ENCODE peak calls at places on chromosomes 13 and 19, in seven cellular contexts. N is PC-3, G is cardiac muscle cell, R is hepatocyte, P is astrocyte, F is dorsolateral prefrontal cortex, S is psoas muscle. A is an unnamed sample.

GRCh38 chr19:246551-246950 is 44.7 kb downstream of the PLPP2 start:
- DNase-seq in N (no peak), G (no peak), R (peak), P (no peak), F (peak), S (no peak), A (no peak)

GRCh38 chr19:6424190-6424938 is at the start of gene KHSRP:
- DNase-seq in N (no peak), G (no peak), R (peak), P (no peak), F (no peak), S (peak), A (no peak)

GRCh38 chr13:60016229-60016628 is 147.5 kb downstream of the DIAPH3 start:
- DNase-seq in N (no peak), G (no peak), R (no peak), P (no peak), F (no peak), S (no peak), A (no peak)

GRCh38 chr13:31236211-31236786 is 36.5 kb downstream of the B3GLCT start:
- DNase-seq in N (peak), G (peak), R (peak), P (peak), F (no peak), S (no peak), A (no peak)

GRCh38 chr13:39406688-39407087 is 196.3 kb downstream of the LHFPL6 start:
- DNase-seq in N (peak), G (no peak), R (no peak), P (no peak), F (no peak), S (no peak), A (no peak)

GRCh38 chr19:45729774-45730388 is 815 bp downstream of the FBXO46 start:
- DNase-seq in N (no peak), G (no peak), R (peak), P (no peak), F (no peak), S (no peak), A (no peak)

GRCh38 chr19:12648088-12648487 is 18.5 kb downstream of the MAN2B1 start:
- DNase-seq in N (no peak), G (no peak), R (no peak), P (no peak), F (no peak), S (no peak), A (no peak)

GRCh38 chr13:111572956-111573355 is 252.5 kb downstream of the TEX29 start:
- DNase-seq in N (no peak), G (no peak), R (no peak), P (no peak), F (no peak), S (no peak), A (no peak)

GRCh38 chr13:96089749-96090239 is at the start of gene HS6ST3:
- DNase-seq in N (peak), G (peak), R (no peak), P (no peak), F (peak), S (peak), A (no peak)

GRCh38 chr13:60347174-60347573 is 49.8 kb upstream of the TDRD3 start:
- DNase-seq in N (no peak), G (no peak), R (no peak), P (no peak), F (no peak), S (no peak), A (no peak)

GRCh38 chr13:112911285-112911701 is 57.7 kb upstream of the MCF2L start:
- DNase-seq in N (no peak), G (no peak), R (no peak), P (no peak), F (no peak), S (no peak), A (no peak)

GRCh38 chr13:71871844-71872243 is 4.8 kb upstream of the DACH1 start:
- DNase-seq in N (no peak), G (no peak), R (no peak), P (no peak), F (no peak), S (no peak), A (no peak)

GRCh38 chr19:39813264-39813998 is 20.5 kb downstream of the DYRK1B start:
- DNase-seq in N (no peak), G (no peak), R (no peak), P (no peak), F (no peak), S (no peak), A (no peak)

GRCh38 chr19:30664358-30665058 is 292.3 kb downstream of the ZNF536 start:
- DNase-seq in N (peak), G (peak), R (peak), P (no peak), F (no peak), S (peak), A (peak)

GRCh38 chr19:43779820-43780219 is 953 bp downstream of the KCNN4 start:
- DNase-seq in N (peak), G (no peak), R (peak), P (no peak), F (no peak), S (no peak), A (no peak)

DNA sequence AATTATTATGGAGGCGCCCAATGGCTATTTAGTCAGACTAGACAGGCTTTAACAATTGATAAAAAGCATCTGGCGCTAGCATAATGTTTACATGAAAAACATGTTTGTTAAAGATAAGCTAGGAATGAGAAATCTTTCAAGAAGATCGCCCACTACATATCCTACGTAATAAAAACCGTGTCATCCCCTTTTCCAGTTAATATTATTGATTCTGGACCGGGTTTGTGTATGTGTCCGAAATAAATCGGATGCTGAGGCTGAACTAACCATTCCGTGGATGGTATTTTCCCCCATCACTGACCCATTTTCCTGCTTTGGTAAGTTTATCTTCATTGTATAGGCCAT is 8.8 kb downstream of the COL4A1 start:
- DNase-seq in N (no peak), G (no peak), R (no peak), P (no peak), F (no peak), S (no peak), A (no peak)
- H3K4me3 ChIP-seq in N (no peak), G (no peak), R (no peak), P (no peak), F (no peak), S (peak), A (no peak)

GRCh38 chr19:5307655-5308054 is 33.0 kb downstream of the PTPRS start:
- DNase-seq in N (no peak), G (no peak), R (no peak), P (no peak), F (no peak), S (no peak), A (no peak)

GRCh38 chr19:5308471-5309437 is 31.9 kb downstream of the PTPRS start:
- DNase-seq in N (no peak), G (peak), R (peak), P (peak), F (peak), S (peak), A (no peak)

GRCh38 chr19:5306531-5306930 is 34.1 kb downstream of the PTPRS start:
- DNase-seq in N (no peak), G (no peak), R (no peak), P (no peak), F (no peak), S (no peak), A (no peak)

GRCh38 chr19:5312058-5312457 is 28.6 kb downstream of the PTPRS start:
- DNase-seq in N (no peak), G (no peak), R (no peak), P (no peak), F (no peak), S (no peak), A (no peak)

GRCh38 chr19:5309438-5310204 is 31.0 kb downstream of the PTPRS start:
- DNase-seq in N (no peak), G (peak), R (no peak), P (no peak), F (no peak), S (no peak), A (no peak)
- TF ChIP-seq CTCF in N (no peak), G (peak), R (no peak), P (no peak), F (no peak), S (no peak), A (peak)

GRCh38 chr19:54136864-54137113 is 773 bp upstream of the CNOT3 start:
- DNase-seq in N (no peak), G (no peak), R (no peak), P (no peak), F (no peak), S (no peak), A (no peak)
- H3K4me3 ChIP-seq in N (peak), G (peak), R (peak), P (peak), F (peak), S (peak), A (peak)

GRCh38 chr13:105814219-105814901 is 721.1 kb downstream of the EFNB2 start:
- DNase-seq in N (peak), G (no peak), R (no peak), P (peak), F (no peak), S (no peak), A (peak)

GRCh38 chr13:105820415-105820814 is 715.0 kb downstream of the EFNB2 start:
- DNase-seq in N (no peak), G (no peak), R (no peak), P (no peak), F (no peak), S (no peak), A (no peak)

GRCh38 chr13:105814902-105815250 is 720.6 kb downstream of the EFNB2 start:
- DNase-seq in N (no peak), G (no peak), R (no peak), P (no peak), F (no peak), S (no peak), A (no peak)

GRCh38 chr13:105817498-105817897 is 718.0 kb downstream of the EFNB2 start:
- DNase-seq in N (no peak), G (no peak), R (no peak), P (no peak), F (no peak), S (no peak), A (no peak)

DNA sequence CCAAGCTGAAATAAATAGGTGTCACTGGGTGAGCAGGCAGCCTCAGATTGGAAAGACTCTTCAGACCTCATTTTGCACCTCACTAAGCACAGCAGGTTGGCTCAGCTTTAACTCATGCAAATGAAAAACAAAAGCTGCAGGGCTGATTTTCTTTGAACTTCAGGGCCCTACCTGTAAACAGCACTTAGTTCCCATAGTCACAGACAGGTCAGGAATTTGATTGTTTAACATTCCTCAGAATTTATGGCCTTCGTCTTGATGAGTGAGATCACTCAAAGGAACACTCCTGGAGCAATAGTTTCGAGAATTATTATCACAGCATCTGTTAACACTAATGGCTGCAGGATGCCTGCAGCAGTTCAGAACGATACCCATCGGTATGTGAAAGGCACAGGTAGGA is 718.5 kb downstream of the EFNB2 start:
- DNase-seq in N (peak), G (no peak), R (peak), P (no peak), F (no peak), S (no peak), A (no peak)
- TF ChIP-seq CTCF in N (no peak), G (no peak), R (no peak), P (no peak), F (no peak), S (no peak), A (no peak)

DNA sequence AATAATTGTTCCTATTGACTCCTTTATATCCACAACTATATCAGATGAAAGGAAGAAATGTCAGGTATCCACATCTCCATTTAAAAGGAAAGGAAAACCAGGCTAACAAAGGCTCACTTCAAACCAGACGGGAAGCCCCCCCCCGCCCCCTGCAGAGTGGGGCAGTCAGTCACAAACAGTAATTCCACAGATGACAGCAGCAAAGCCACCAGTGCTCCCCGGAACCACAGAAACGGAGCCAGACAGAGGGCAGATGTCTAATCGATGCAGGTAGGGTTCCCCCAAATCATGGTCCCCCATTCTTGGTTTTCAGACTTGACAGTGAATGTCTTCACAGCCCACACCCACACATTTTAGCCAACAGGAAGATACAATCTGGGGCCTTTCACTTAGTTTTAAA is 100.8 kb downstream of the STK24 start:
- DNase-seq in N (no peak), G (peak), R (no peak), P (no peak), F (no peak), S (no peak), A (no peak)
- H3K4me3 ChIP-seq in N (peak), G (no peak), R (no peak), P (no peak), F (no peak), S (no peak), A (no peak)